ENCODE peak calls at places on chromosomes 12 and 14, in four cellular contexts. X, V, U and K are unnamed samples.

GRCh38 chr14:91258021-91258618 is 13.6 kb upstream of the GPR68 start:
- DNase-seq in X (no peak), V (peak; percentile 12), U (no peak), K (no peak)

GRCh38 chr12:78580296-78580695 is 284.3 kb upstream of the SYT1 start:
- DNase-seq in X (no peak), V (no peak), U (no peak), K (no peak)

GRCh38 chr14:64945431-64945830 is 2.9 kb upstream of the GPX2 start:
- DNase-seq in X (no peak), V (no peak), U (no peak), K (no peak)

GRCh38 chr12:54612216-54612750 is 22.4 kb downstream of the LACRT start:
- DNase-seq in X (no peak), V (no peak), U (no peak), K (peak; percentile 3)

GRCh38 chr14:99064262-99064954 is 207.6 kb downstream of the BCL11B start:
- DNase-seq in X (peak; percentile 26), V (no peak), U (no peak), K (peak; percentile 10)

GRCh38 chr14:90116444-90116843 is 54.6 kb downstream of the KCNK13 start:
- DNase-seq in X (no peak), V (no peak), U (no peak), K (no peak)

GRCh38 chr12:94150483-94151225 is 2.3 kb downstream of the PLXNC1 start:
- DNase-seq in X (no peak), V (no peak), U (no peak), K (peak; percentile 61)

GRCh38 chr12:94100254-94100653 is 48.1 kb upstream of the PLXNC1 start:
- DNase-seq in X (no peak), V (peak; percentile 58), U (peak; percentile 84), K (no peak)

GRCh38 chr12:110135012-110135411 is 10.9 kb downstream of the IFT81 start:
- DNase-seq in X (no peak), V (peak; percentile 95), U (no peak), K (no peak)

GRCh38 chr12:6228535-6229223 is 28.5 kb downstream of the CD9 start:
- DNase-seq in X (no peak), V (no peak), U (no peak), K (no peak)

GRCh38 chr12:6229224-6229748 is 29.1 kb downstream of the CD9 start:
- DNase-seq in X (no peak), V (no peak), U (no peak), K (no peak)

GRCh38 chr12:6230321-6231110 is 30.3 kb downstream of the CD9 start:
- DNase-seq in X (no peak), V (no peak), U (no peak), K (no peak)

GRCh38 chr12:6231359-6232268 is 31.4 kb downstream of the CD9 start:
- DNase-seq in X (no peak), V (no peak), U (no peak), K (no peak)

GRCh38 chr12:6229823-6230222 is 29.6 kb downstream of the CD9 start:
- DNase-seq in X (no peak), V (peak; percentile 97), U (no peak), K (no peak)
- H4K5ac ChIP-seq in X (no peak overlapping the region), V (no peak overlapping the region), U (no peak overlapping the region), K (no peak overlapping the region)

DNA sequence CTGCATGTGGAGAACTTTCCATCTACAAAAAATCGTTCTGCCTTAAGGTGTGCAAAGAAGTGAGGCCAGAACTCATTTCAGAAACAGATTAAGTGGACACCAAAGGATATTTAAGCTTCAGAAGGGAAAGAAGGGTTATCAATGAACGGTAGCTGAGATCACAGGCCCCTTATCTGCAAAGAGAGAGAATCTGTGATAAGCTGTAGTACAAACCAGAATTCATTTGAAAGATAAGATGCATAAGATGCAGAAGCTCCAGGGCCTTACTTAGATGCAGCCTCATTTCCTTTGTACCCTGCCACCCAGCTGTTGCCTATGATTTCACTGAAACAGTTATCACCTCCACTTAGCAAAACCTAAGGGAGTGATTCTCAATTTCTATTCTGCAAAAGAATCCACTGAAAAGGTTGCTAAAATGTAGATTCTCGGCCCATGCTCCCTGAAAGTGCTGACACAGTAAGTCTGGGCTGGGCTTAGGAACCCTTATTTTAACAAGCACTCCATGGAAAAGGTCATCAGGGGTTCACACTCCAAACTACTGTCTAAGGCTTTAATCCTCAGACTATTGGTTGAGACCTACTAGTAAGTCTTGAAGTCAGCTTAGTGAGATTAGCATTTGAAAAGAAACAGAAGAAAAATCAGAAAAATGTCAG is 64.8 kb downstream of the HELB start:
- DNase-seq in X (no peak), V (no peak), U (peak; percentile 69), K (no peak)
- H4K5ac ChIP-seq in X (no peak overlapping the region), V (no peak overlapping the region), U (no peak overlapping the region), K (no peak overlapping the region)

DNA sequence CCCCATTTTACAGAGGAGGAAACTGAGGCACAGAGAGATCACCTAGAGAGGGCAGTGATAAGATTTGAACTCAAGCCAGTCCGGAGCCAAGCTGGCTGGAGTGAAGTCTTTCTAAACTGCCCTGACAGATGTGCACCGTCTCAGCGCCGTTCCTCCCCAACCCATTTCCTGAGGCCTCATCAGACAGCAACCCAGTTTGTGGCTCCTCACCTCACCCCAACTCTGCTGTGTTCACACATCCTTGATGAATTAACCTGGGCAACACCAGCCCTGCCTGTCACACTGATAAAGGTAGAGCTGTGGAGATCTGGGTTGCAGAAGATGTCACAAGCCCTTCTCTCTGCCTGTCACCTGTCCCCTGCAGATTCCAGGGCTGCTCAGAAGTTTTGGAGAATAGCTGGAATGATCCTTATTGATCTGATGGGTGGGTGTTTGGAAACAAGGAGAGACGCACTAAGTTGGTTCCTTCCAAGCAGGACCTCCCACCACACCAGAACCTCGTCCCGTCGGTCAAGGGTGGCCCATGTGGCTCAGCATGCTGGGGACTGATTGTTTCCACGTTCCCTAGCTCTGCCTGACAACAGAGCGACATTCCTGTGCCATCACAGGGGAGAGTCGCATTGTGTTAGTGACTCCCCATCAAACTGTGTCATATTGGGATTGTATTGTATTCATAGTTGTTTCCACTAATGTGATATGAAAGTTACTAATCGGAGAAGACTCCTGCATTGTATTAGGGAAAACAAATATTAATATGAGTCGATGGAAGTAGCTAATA is 200.7 kb downstream of the PHETA1 start:
- DNase-seq in X (no peak), V (no peak), U (peak; percentile 28), K (no peak)
- H4K5ac ChIP-seq in X (no peak overlapping the region), V (no peak overlapping the region), U (no peak overlapping the region), K (no peak overlapping the region)

GRCh38 chr12:84043355-84043754 is 869.2 kb downstream of the SLC6A15 start:
- DNase-seq in X (no peak), V (no peak), U (no peak), K (no peak)
- H4K5ac ChIP-seq in X (no peak overlapping the region), V (no peak overlapping the region), U (no peak overlapping the region), K (no peak overlapping the region)

GRCh38 chr14:22151091-22151490 is 437.9 kb downstream of the DAD1 start:
- DNase-seq in X (no peak), V (no peak), U (no peak), K (no peak)

GRCh38 chr14:22143360-22143759 is 445.7 kb downstream of the DAD1 start:
- DNase-seq in X (no peak), V (peak; percentile 8), U (no peak), K (no peak)

GRCh38 chr14:22152161-22152870 is 436.7 kb downstream of the DAD1 start:
- DNase-seq in X (no peak), V (no peak), U (no peak), K (no peak)

GRCh38 chr14:22152901-22153300 is 436.1 kb downstream of the DAD1 start:
- DNase-seq in X (no peak), V (no peak), U (no peak), K (no peak)

GRCh38 chr14:22147716-22148115 is 441.3 kb downstream of the DAD1 start:
- DNase-seq in X (no peak), V (no peak), U (no peak), K (no peak)
- H4K5ac ChIP-seq in X (no peak overlapping the region), V (no peak overlapping the region), U (no peak overlapping the region), K (no peak overlapping the region)

GRCh38 chr12:106240821-106241220 is 7.0 kb downstream of the CKAP4 start:
- DNase-seq in X (no peak), V (no peak), U (no peak), K (no peak)

GRCh38 chr12:106239951-106240335 is 7.9 kb downstream of the CKAP4 start:
- DNase-seq in X (no peak), V (no peak), U (no peak), K (no peak)

GRCh38 chr12:106239241-106239950 is 8.4 kb downstream of the CKAP4 start:
- DNase-seq in X (no peak), V (no peak), U (no peak), K (no peak)

GRCh38 chr12:106235770-106236169 is 12.1 kb downstream of the CKAP4 start:
- DNase-seq in X (no peak), V (no peak), U (no peak), K (no peak)

GRCh38 chr12:106238146-106238545 is 9.7 kb downstream of the CKAP4 start:
- DNase-seq in X (no peak), V (no peak), U (peak; percentile 42), K (peak; percentile 45)
- H4K5ac ChIP-seq in X (no peak overlapping the region), V (no peak overlapping the region), U (no peak overlapping the region), K (no peak overlapping the region)

GRCh38 chr14:51711505-51711904 is 59.8 kb downstream of the FRMD6 start:
- DNase-seq in X (no peak), V (peak; percentile 61), U (no peak), K (no peak)
- H4K5ac ChIP-seq in X (no peak overlapping the region), V (no peak overlapping the region), U (no peak overlapping the region), K (no peak overlapping the region)